ENCODE peak calls at places on chromosomes 7 and 10, in ten cellular contexts. N is left lung; H is CD8-positive, alpha-beta T cell; K is mesendoderm; M is Karpas-422; S is body of pancreas; F is OCI-LY7; C is adrenal gland; J is suprapubic skin; X is SJSA1. T is an unnamed sample.

GRCh38 chr7:128110641-128111365 is 79.6 kb upstream of the LRRC4 start:
- DNase-seq in N (peak; percentile 24), H (no peak), K (no peak), M (peak; percentile 59), S (no peak), F (peak; percentile 72), C (no peak), J (peak; percentile 29), X (no peak), T (no peak)

GRCh38 chr7:143120696-143121405 is 11.0 kb upstream of the PIP start:
- DNase-seq in N (no peak), H (no peak), K (peak; percentile 77), M (peak; percentile 63), S (no peak), F (no peak), C (no peak), J (no peak), X (peak; percentile 83), T (no peak)

GRCh38 chr10:122632561-122632960 is 67.1 kb downstream of the C10orf120 start:
- DNase-seq in N (no peak), H (no peak), K (no peak), M (no peak), S (no peak), F (no peak), C (no peak), J (no peak), X (no peak), T (no peak)

GRCh38 chr7:37349979-37350590 is 98.6 kb downstream of the ELMO1 start:
- DNase-seq in N (no peak), H (no peak), K (no peak), M (no peak), S (no peak), F (peak; percentile 38), C (no peak), J (no peak), X (no peak), T (no peak)

GRCh38 chr7:604038-604883 is 84.6 kb upstream of the PDGFA start:
- DNase-seq in N (peak; percentile 87), H (peak; percentile 92), K (peak; percentile 78), M (peak; percentile 57), S (peak; percentile 49), F (no peak), C (peak; percentile 90), J (peak; percentile 87), X (peak; percentile 20), T (peak; percentile 98)

GRCh38 chr7:29116361-29116760 is 30.0 kb downstream of the CPVL start:
- DNase-seq in N (no peak), H (no peak), K (peak; percentile 26), M (no peak), S (no peak), F (no peak), C (no peak), J (no peak), X (no peak), T (no peak)

GRCh38 chr10:67110286-67110685 is 184.4 kb downstream of the LRRTM3 start:
- DNase-seq in N (no peak), H (no peak), K (no peak), M (no peak), S (no peak), F (no peak), C (no peak), J (no peak), X (no peak), T (no peak)

GRCh38 chr10:97483526-97483925 is 14.7 kb downstream of the MMS19 start:
- DNase-seq in N (no peak), H (no peak), K (no peak), M (no peak), S (no peak), F (no peak), C (no peak), J (no peak), X (no peak), T (no peak)

GRCh38 chr10:131536676-131537075 is 225.2 kb upstream of the TCERG1L start:
- DNase-seq in N (no peak), H (no peak), K (no peak), M (no peak), S (no peak), F (no peak), C (no peak), J (no peak), X (no peak), T (no peak)

GRCh38 chr10:13882112-13882711 is 295.4 kb downstream of the PRPF18 start:
- DNase-seq in N (peak; percentile 67), H (no peak), K (peak; percentile 99), M (no peak), S (no peak), F (no peak), C (peak; percentile 67), J (no peak), X (peak; percentile 95), T (no peak)

GRCh38 chr7:96686305-96686704 is 23.3 kb downstream of the SEM1 start:
- DNase-seq in N (no peak), H (no peak), K (no peak), M (no peak), S (no peak), F (no peak), C (no peak), J (no peak), X (no peak), T (no peak)

GRCh38 chr7:17184805-17185689 is 113.4 kb upstream of the AHR start:
- DNase-seq in N (no peak), H (no peak), K (no peak), M (no peak), S (no peak), F (no peak), C (no peak), J (no peak), X (peak; percentile 4), T (no peak)

GRCh38 chr7:87851242-87851641 is 24.9 kb downstream of the SLC25A40 start:
- DNase-seq in N (no peak), H (no peak), K (no peak), M (no peak), S (no peak), F (no peak), C (no peak), J (no peak), X (no peak), T (no peak)

GRCh38 chr10:129481641-129482040 is 14.6 kb downstream of the MGMT start:
- DNase-seq in N (no peak), H (no peak), K (no peak), M (no peak), S (no peak), F (no peak), C (no peak), J (no peak), X (no peak), T (no peak)

GRCh38 chr10:71989658-71990454 is 25.7 kb downstream of the CHST3 start:
- DNase-seq in N (no peak), H (no peak), K (no peak), M (no peak), S (no peak), F (no peak), C (no peak), J (no peak), X (no peak), T (no peak)

GRCh38 chr10:74153123-74153522 is 2.1 kb downstream of the ADK start:
- DNase-seq in N (no peak), H (no peak), K (peak; percentile 69), M (no peak), S (no peak), F (no peak), C (no peak), J (no peak), X (no peak), T (no peak)

GRCh38 chr10:86117051-86117450 is 249.5 kb downstream of the GRID1 start:
- DNase-seq in N (no peak), H (no peak), K (no peak), M (no peak), S (no peak), F (no peak), C (no peak), J (no peak), X (no peak), T (no peak)

GRCh38 chr7:89182116-89182515 is 386.6 kb upstream of the TEX47 start:
- DNase-seq in N (no peak), H (no peak), K (no peak), M (no peak), S (no peak), F (no peak), C (no peak), J (no peak), X (no peak), T (no peak)

GRCh38 chr10:101228682-101229274 is 485 bp downstream of the LBX1 start:
- DNase-seq in N (no peak), H (no peak), K (no peak), M (no peak), S (no peak), F (no peak), C (no peak), J (no peak), X (no peak), T (no peak)
- H3K4me1 ChIP-seq in N (peaks cover 11% of the 10 kb centered on the region), H (peaks cover 51% of the 10 kb centered on the region), K (no peaks in the 10 kb centered on the region), M (no peaks in the 10 kb centered on the region), S (peaks cover 59% of the 10 kb centered on the region), F (no peaks in the 10 kb centered on the region), C (peaks cover 33% of the 10 kb centered on the region), J (peaks cover 65% of the 10 kb centered on the region), X (peaks cover 7% of the 10 kb centered on the region), T (no peaks in the 10 kb centered on the region)

GRCh38 chr10:110668443-110668842 is 24.3 kb downstream of the RBM20 start:
- DNase-seq in N (no peak), H (no peak), K (no peak), M (no peak), S (no peak), F (no peak), C (no peak), J (no peak), X (no peak), T (no peak)
- H3K27ac ChIP-seq in N (no peak overlapping the region), H (no peak overlapping the region), K (no peak overlapping the region), M (no peak overlapping the region), S (no peak overlapping the region), F (no peak overlapping the region), C (no peak overlapping the region), J (no peak overlapping the region), X (no peak overlapping the region), T (peak overlapping the region; percentile 98)

DNA sequence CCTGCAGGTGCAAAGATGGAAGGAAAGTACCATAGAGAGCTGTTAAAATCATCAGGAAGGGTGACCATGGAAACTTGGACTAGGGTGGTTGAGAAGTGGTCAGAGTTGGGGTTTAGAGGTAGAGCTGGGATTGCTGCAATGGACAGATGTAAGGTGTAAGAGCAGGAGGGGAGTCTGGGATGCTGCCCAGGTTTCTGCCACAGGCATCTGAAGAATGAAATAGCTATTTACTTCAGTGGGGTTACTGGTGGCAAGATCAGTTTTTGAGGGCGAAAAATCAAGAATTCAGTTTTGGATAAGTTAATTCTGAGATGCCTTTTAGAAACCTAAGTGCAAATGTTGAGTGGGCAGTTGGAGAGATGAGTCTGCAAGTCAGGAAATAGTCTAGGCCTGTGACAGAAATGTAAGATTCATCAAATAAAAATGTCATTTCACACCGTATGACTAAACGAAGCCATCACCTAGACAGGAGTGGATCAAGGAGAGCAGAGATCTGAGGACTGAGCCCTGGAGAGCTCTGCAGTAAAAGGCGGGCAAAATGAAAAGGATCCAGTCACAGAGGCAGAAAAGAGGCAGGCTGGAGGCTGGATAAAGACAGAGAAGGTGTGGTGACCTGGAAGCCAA is 22.7 kb upstream of the TOMM7 start:
- DNase-seq in N (no peak), H (no peak), K (no peak), M (no peak), S (no peak), F (no peak), C (no peak), J (no peak), X (no peak), T (no peak)
- H3K4me1 ChIP-seq in N (no peaks in the 10 kb centered on the region), H (no peaks in the 10 kb centered on the region), K (peaks cover 6% of the 10 kb centered on the region), M (no peaks in the 10 kb centered on the region), S (peaks cover 4% of the 10 kb centered on the region), F (no peaks in the 10 kb centered on the region), C (no peaks in the 10 kb centered on the region), J (peaks cover 5% of the 10 kb centered on the region), X (no peaks in the 10 kb centered on the region), T (no peaks in the 10 kb centered on the region)

GRCh38 chr10:28823501-28824075 is 146.3 kb downstream of the BAMBI start:
- DNase-seq in N (no peak), H (no peak), K (no peak), M (no peak), S (no peak), F (no peak), C (no peak), J (no peak), X (no peak), T (no peak)
- H3K27ac ChIP-seq in N (no peak overlapping the region), H (no peak overlapping the region), K (no peak overlapping the region), M (no peak overlapping the region), S (no peak overlapping the region), F (no peak overlapping the region), C (no peak overlapping the region), J (no peak overlapping the region), X (no peak overlapping the region), T (no peak overlapping the region)

T was measured in aorta.